ENCODE peak calls at places on chromosome 14, in eight cellular contexts. One of them, this sample, is unnamed.

GRCh38 chr14:51449666-51450061 is 202.0 kb upstream of the FRMD6 start:
- DNase-seq in Caco-2: no peak
- DNase-seq in right cardiac atrium: no peak
- DNase-seq in psoas muscle: no peak
- DNase-seq in left ventricle myocardium inferior: no peak
- DNase-seq in upper lobe of right lung: no peak
- DNase-seq in GM12865: no peak
- DNase-seq in fibroblast of mammary gland: no peak
- DNase-seq in this sample: no peak

GRCh38 chr14:58625438-58625837 is 12.3 kb upstream of the DACT1 start:
- DNase-seq in Caco-2: no peak
- DNase-seq in right cardiac atrium: no peak
- DNase-seq in psoas muscle: no peak
- DNase-seq in left ventricle myocardium inferior: no peak
- DNase-seq in upper lobe of right lung: no peak
- DNase-seq in GM12865: no peak
- DNase-seq in fibroblast of mammary gland: no peak
- DNase-seq in this sample: no peak

GRCh38 chr14:24948261-24948847 is 101.6 kb downstream of the STXBP6 start:
- DNase-seq in Caco-2: no peak
- DNase-seq in right cardiac atrium: no peak
- DNase-seq in psoas muscle: no peak
- DNase-seq in left ventricle myocardium inferior: no peak
- DNase-seq in upper lobe of right lung: no peak
- DNase-seq in GM12865: no peak
- DNase-seq in fibroblast of mammary gland: no peak
- DNase-seq in this sample: no peak

GRCh38 chr14:87873741-87874140 is 119.2 kb downstream of the GALC start:
- DNase-seq in Caco-2: no peak
- DNase-seq in right cardiac atrium: no peak
- DNase-seq in psoas muscle: no peak
- DNase-seq in left ventricle myocardium inferior: no peak
- DNase-seq in upper lobe of right lung: no peak
- DNase-seq in GM12865: no peak
- DNase-seq in fibroblast of mammary gland: peak
- DNase-seq in this sample: no peak

GRCh38 chr14:89276424-89276975 is 140.5 kb downstream of the FOXN3 start:
- DNase-seq in Caco-2: no peak
- DNase-seq in right cardiac atrium: no peak
- DNase-seq in psoas muscle: no peak
- DNase-seq in left ventricle myocardium inferior: no peak
- DNase-seq in upper lobe of right lung: peak
- DNase-seq in GM12865: peak
- DNase-seq in fibroblast of mammary gland: peak
- DNase-seq in this sample: no peak

GRCh38 chr14:22822017-22822618 is 6.9 kb upstream of the SLC7A7 start:
- DNase-seq in Caco-2: peak
- DNase-seq in right cardiac atrium: peak
- DNase-seq in psoas muscle: no peak
- DNase-seq in left ventricle myocardium inferior: no peak
- DNase-seq in upper lobe of right lung: no peak
- DNase-seq in GM12865: no peak
- DNase-seq in fibroblast of mammary gland: no peak
- DNase-seq in this sample: no peak

GRCh38 chr14:104390221-104390931 is 189.2 kb upstream of the C14orf180 start:
- DNase-seq in Caco-2: no peak
- DNase-seq in right cardiac atrium: peak
- DNase-seq in psoas muscle: no peak
- DNase-seq in left ventricle myocardium inferior: no peak
- DNase-seq in upper lobe of right lung: peak
- DNase-seq in GM12865: no peak
- DNase-seq in fibroblast of mammary gland: no peak
- DNase-seq in this sample: no peak

GRCh38 chr14:101469382-101470251 is 91.7 kb upstream of the DIO3 start:
- DNase-seq in Caco-2: no peak
- DNase-seq in right cardiac atrium: no peak
- DNase-seq in psoas muscle: no peak
- DNase-seq in left ventricle myocardium inferior: no peak
- DNase-seq in upper lobe of right lung: peak
- DNase-seq in GM12865: no peak
- DNase-seq in fibroblast of mammary gland: no peak
- DNase-seq in this sample: no peak

DNA sequence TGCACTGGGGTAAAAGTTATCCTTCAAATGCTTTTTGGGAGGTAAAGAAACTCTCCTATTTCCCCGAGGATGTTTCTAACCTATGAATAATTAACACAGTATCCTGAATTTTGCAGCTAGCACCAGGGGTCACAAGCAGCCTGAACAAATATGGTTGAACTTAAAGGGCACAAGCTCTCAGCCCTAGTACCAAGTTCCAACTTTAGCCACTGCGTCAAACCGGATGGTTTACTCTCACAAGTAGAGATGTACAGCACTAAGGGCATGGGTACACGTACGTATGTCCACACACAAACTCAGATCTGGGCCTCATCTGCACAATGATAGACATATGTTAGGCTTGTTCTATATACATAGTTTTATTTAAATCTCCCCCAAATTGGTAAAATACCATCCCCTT is 4.7 kb downstream of the CCDC88C start:
- DNase-seq in Caco-2: no peak
- DNase-seq in right cardiac atrium: no peak
- DNase-seq in psoas muscle: no peak
- DNase-seq in left ventricle myocardium inferior: no peak
- DNase-seq in upper lobe of right lung: no peak
- DNase-seq in GM12865: peak
- DNase-seq in fibroblast of mammary gland: no peak
- DNase-seq in this sample: no peak
- H3K4me3 ChIP-seq in Caco-2: no peak
- H3K4me3 ChIP-seq in right cardiac atrium: no peak
- H3K4me3 ChIP-seq in psoas muscle: no peak
- H3K4me3 ChIP-seq in left ventricle myocardium inferior: no peak
- H3K4me3 ChIP-seq in upper lobe of right lung: no peak
- H3K4me3 ChIP-seq in GM12865: peak
- H3K4me3 ChIP-seq in fibroblast of mammary gland: no peak
- H3K4me3 ChIP-seq in this sample: no peak

DNA sequence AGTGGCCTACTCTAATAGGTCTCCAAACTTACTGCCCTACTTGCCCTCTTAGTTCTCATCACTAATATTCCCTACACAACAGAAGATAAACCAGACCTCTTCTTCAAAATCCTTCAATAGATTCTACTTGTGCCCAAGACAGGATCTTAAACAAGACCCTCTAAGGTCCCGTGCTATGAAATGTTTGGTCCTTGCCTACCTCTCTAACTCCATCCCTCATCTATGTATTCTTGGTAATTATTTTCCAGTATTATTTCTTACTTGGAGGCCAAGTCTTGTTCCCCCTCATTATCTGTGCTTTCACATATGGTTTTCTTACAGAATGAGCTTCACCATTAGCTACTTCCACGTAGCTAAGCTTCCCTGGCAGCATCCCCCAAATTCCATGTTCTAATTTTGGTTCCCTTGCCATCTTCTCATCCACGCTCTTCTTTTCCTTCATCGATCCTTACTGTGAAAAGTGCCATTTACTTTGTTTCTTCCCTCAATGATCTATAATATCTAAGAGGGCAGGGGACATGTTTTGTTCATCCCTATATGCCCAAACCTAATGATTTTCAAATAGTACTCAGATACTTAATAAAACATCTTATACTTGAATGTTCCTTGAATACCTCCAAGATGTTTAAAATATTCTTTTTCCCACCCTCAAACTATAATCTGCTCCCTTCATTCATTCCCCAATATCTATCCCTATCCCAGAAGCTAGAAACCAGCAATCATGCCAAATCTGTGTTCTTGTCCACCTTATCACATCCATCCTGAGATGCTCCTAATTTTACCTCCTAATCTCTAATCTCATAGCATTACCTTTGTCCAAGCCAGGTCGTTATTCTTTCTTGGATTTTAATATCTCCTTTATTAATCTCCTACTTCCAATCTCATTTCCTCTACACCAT is 10.1 kb downstream of the HNRNPC start:
- DNase-seq in Caco-2: no peak
- DNase-seq in right cardiac atrium: no peak
- DNase-seq in psoas muscle: no peak
- DNase-seq in left ventricle myocardium inferior: no peak
- DNase-seq in upper lobe of right lung: no peak
- DNase-seq in GM12865: no peak
- DNase-seq in fibroblast of mammary gland: no peak
- DNase-seq in this sample: no peak
- H3K4me3 ChIP-seq in Caco-2: no peak
- H3K4me3 ChIP-seq in right cardiac atrium: no peak
- H3K4me3 ChIP-seq in psoas muscle: peak
- H3K4me3 ChIP-seq in left ventricle myocardium inferior: no peak
- H3K4me3 ChIP-seq in upper lobe of right lung: no peak
- H3K4me3 ChIP-seq in GM12865: no peak
- H3K4me3 ChIP-seq in fibroblast of mammary gland: no peak
- H3K4me3 ChIP-seq in this sample: no peak

DNA sequence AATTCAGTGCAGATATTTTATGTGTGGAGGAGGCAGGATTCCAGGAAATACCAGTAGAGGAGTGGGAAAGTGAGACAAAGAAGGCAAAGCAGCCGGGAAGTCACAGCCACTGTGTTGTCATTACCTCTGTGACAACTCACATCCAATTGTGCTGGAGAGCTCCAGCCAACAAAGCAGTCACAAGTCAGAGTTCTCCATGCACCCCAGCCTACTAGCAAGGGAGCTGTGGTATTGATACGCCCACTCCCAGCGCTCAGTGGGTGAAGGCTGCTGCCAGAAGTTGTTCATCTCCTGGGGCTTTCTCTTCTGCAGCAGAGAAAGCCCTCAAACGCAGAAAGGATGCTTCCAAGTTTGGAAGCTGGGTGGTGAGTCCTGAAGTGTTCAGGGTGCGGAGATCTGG is 93.9 kb downstream of the DICER1 start:
- DNase-seq in Caco-2: no peak
- DNase-seq in right cardiac atrium: no peak
- DNase-seq in psoas muscle: no peak
- DNase-seq in left ventricle myocardium inferior: no peak
- DNase-seq in upper lobe of right lung: no peak
- DNase-seq in GM12865: no peak
- DNase-seq in fibroblast of mammary gland: no peak
- DNase-seq in this sample: no peak
- H3K4me3 ChIP-seq in Caco-2: no peak
- H3K4me3 ChIP-seq in right cardiac atrium: no peak
- H3K4me3 ChIP-seq in psoas muscle: no peak
- H3K4me3 ChIP-seq in left ventricle myocardium inferior: no peak
- H3K4me3 ChIP-seq in upper lobe of right lung: no peak
- H3K4me3 ChIP-seq in GM12865: no peak
- H3K4me3 ChIP-seq in fibroblast of mammary gland: no peak
- H3K4me3 ChIP-seq in this sample: no peak

DNA sequence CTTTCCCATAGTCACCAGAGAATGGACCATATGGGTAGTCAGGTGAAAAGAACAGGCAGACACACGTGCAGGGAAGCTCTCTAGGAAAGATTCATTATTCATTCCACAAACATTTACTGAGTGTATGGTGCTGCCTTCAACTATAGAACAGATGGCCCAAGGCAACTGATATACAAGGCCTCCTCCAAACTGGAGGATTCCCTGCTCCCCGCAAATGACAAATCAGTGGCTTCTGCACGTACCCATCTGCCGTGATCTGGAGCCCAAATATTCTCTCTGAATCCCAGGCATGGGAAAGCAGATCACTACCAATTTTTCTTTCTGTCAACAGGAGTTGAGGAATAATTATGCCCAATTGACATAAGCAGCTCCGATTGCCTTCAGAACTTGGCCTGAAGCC is 174.2 kb upstream of the CCDC196 start:
- DNase-seq in Caco-2: no peak
- DNase-seq in right cardiac atrium: no peak
- DNase-seq in psoas muscle: no peak
- DNase-seq in left ventricle myocardium inferior: no peak
- DNase-seq in upper lobe of right lung: no peak
- DNase-seq in GM12865: no peak
- DNase-seq in fibroblast of mammary gland: no peak
- DNase-seq in this sample: no peak
- H3K4me3 ChIP-seq in Caco-2: no peak
- H3K4me3 ChIP-seq in right cardiac atrium: no peak
- H3K4me3 ChIP-seq in psoas muscle: no peak
- H3K4me3 ChIP-seq in left ventricle myocardium inferior: no peak
- H3K4me3 ChIP-seq in upper lobe of right lung: no peak
- H3K4me3 ChIP-seq in GM12865: no peak
- H3K4me3 ChIP-seq in fibroblast of mammary gland: no peak
- H3K4me3 ChIP-seq in this sample: no peak

DNA sequence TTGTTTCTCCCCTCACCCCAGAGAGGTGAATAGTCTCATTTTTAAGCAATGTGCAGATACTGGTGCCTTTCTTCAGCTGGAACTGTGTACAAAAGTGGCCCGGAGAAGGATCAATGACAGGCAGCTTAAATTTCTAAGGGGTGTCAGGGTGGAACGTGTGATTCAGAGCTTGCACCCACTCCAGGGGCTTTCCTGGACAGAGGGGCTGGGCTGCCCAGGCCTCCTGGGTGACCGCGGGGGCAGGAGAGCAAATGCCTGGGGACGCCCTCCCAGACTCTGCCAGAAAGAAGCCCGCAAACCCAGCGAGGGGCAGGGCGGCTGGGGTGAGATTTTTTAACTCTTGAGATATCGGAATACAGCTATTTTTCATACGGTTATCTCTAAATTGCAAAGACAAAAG is 36.0 kb downstream of the NFKBIA start:
- DNase-seq in Caco-2: no peak
- DNase-seq in right cardiac atrium: no peak
- DNase-seq in psoas muscle: no peak
- DNase-seq in left ventricle myocardium inferior: no peak
- DNase-seq in upper lobe of right lung: no peak
- DNase-seq in GM12865: no peak
- DNase-seq in fibroblast of mammary gland: no peak
- DNase-seq in this sample: no peak
- H3K4me3 ChIP-seq in Caco-2: no peak
- H3K4me3 ChIP-seq in right cardiac atrium: no peak
- H3K4me3 ChIP-seq in psoas muscle: peak
- H3K4me3 ChIP-seq in left ventricle myocardium inferior: peak
- H3K4me3 ChIP-seq in upper lobe of right lung: no peak
- H3K4me3 ChIP-seq in GM12865: no peak
- H3K4me3 ChIP-seq in fibroblast of mammary gland: no peak
- H3K4me3 ChIP-seq in this sample: no peak

GRCh38 chr14:67762051-67762450 is 54.3 kb downstream of the ZFYVE26 start:
- DNase-seq in Caco-2: no peak
- DNase-seq in right cardiac atrium: no peak
- DNase-seq in psoas muscle: no peak
- DNase-seq in left ventricle myocardium inferior: no peak
- DNase-seq in upper lobe of right lung: no peak
- DNase-seq in GM12865: no peak
- DNase-seq in fibroblast of mammary gland: no peak
- DNase-seq in this sample: no peak

GRCh38 chr14:67763158-67763822 is 53.1 kb downstream of the ZFYVE26 start:
- DNase-seq in Caco-2: peak
- DNase-seq in right cardiac atrium: no peak
- DNase-seq in psoas muscle: no peak
- DNase-seq in left ventricle myocardium inferior: no peak
- DNase-seq in upper lobe of right lung: no peak
- DNase-seq in GM12865: no peak
- DNase-seq in fibroblast of mammary gland: no peak
- DNase-seq in this sample: no peak

GRCh38 chr14:67765192-67765834 is 51.1 kb downstream of the ZFYVE26 start:
- DNase-seq in Caco-2: peak
- DNase-seq in right cardiac atrium: no peak
- DNase-seq in psoas muscle: no peak
- DNase-seq in left ventricle myocardium inferior: no peak
- DNase-seq in upper lobe of right lung: no peak
- DNase-seq in GM12865: no peak
- DNase-seq in fibroblast of mammary gland: no peak
- DNase-seq in this sample: no peak

GRCh38 chr14:67766035-67766680 is 50.2 kb downstream of the ZFYVE26 start:
- DNase-seq in Caco-2: peak
- DNase-seq in right cardiac atrium: peak
- DNase-seq in psoas muscle: no peak
- DNase-seq in left ventricle myocardium inferior: no peak
- DNase-seq in upper lobe of right lung: no peak
- DNase-seq in GM12865: no peak
- DNase-seq in fibroblast of mammary gland: no peak
- DNase-seq in this sample: no peak

GRCh38 chr14:67764496-67764895 is 51.9 kb downstream of the ZFYVE26 start:
- DNase-seq in Caco-2: peak
- DNase-seq in right cardiac atrium: no peak
- DNase-seq in psoas muscle: no peak
- DNase-seq in left ventricle myocardium inferior: no peak
- DNase-seq in upper lobe of right lung: no peak
- DNase-seq in GM12865: no peak
- DNase-seq in fibroblast of mammary gland: no peak
- DNase-seq in this sample: no peak
- H3K4me3 ChIP-seq in Caco-2: no peak
- H3K4me3 ChIP-seq in right cardiac atrium: no peak
- H3K4me3 ChIP-seq in psoas muscle: no peak
- H3K4me3 ChIP-seq in left ventricle myocardium inferior: no peak
- H3K4me3 ChIP-seq in upper lobe of right lung: no peak
- H3K4me3 ChIP-seq in GM12865: no peak
- H3K4me3 ChIP-seq in fibroblast of mammary gland: no peak
- H3K4me3 ChIP-seq in this sample: no peak

This sample was measured in Jurkat, Clone E6-1.